ENCODE peak calls at places on chromosomes 7 and 10, in four cellular contexts. T is hepatocyte, U is neural progenitor cell, O is HCT116. Y is an unnamed sample. For H3K27me3, the result is how much of the 10 kb centered on the place peaks cover.

GRCh38 chr7:23696916-23697441 is 13.0 kb upstream of the STK31 start:
- DNase-seq in T (peak), O (peak), U (peak), Y (peak)

GRCh38 chr10:20041931-20042330 is 225.7 kb downstream of the PLXDC2 start:
- DNase-seq in O (no peak), T (no peak), U (no peak), Y (no peak)

GRCh38 chr10:114045738-114046458 is 2.2 kb downstream of the ADRB1 start:
- DNase-seq in U (peak), T (no peak), O (no peak), Y (no peak)

GRCh38 chr10:81920213-81920829 is 45.3 kb downstream of the NRG3 start:
- DNase-seq in O (no peak), T (peak), U (peak), Y (peak)

GRCh38 chr7:80134536-80135305 is at the start of gene GNAI1:
- DNase-seq in U (peak), O (peak), T (peak), Y (peak)

GRCh38 chr10:50360486-50360885 is 109.2 kb upstream of the ASAH2 start:
- DNase-seq in T (no peak), U (no peak), O (no peak), Y (no peak)

GRCh38 chr7:148264933-148265557 is 325.5 kb upstream of the C7orf33 start:
- DNase-seq in T (peak), U (peak), O (peak), Y (no peak)

GRCh38 chr7:112707655-112708054 is 82.5 kb downstream of the TMEM168 start:
- DNase-seq in U (no peak), O (no peak), T (no peak), Y (no peak)

GRCh38 chr7:24851791-24852190 is 94.5 kb upstream of the GSDME start:
- DNase-seq in O (no peak), T (no peak), U (no peak), Y (peak)

GRCh38 chr7:94698275-94698674 is 42.3 kb upstream of the SGCE start:
- DNase-seq in T (peak), O (peak), U (no peak), Y (peak)

GRCh38 chr10:72875250-72876055 is 18.1 kb upstream of the OIT3 start:
- DNase-seq in T (peak), U (peak), O (peak), Y (peak)

GRCh38 chr10:43253461-43254198 is 13.2 kb downstream of the RASGEF1A start:
- DNase-seq in T (no peak), O (no peak), U (no peak), Y (no peak)

GRCh38 chr7:80443336-80443735 is 68.5 kb downstream of the GNAT3 start:
- DNase-seq in U (no peak), T (no peak), O (no peak), Y (no peak)

GRCh38 chr10:18157909-18158308 is 17.7 kb downstream of the CACNB2 start:
- DNase-seq in T (no peak), U (no peak), O (no peak), Y (no peak)
- H3K4me3 ChIP-seq in T (no peak), U (no peak), O (no peak), Y (no peak)

GRCh38 chr10:1608408-1609037 is 128.8 kb downstream of the ADARB2 start:
- DNase-seq in U (peak), O (no peak), T (no peak), Y (no peak)
- H3K27me3 ChIP-seq in U (under half), O (under half), T (under half), Y (under half)

GRCh38 chr10:71314694-71315225 is 4.3 kb upstream of the SLC29A3 start:
- DNase-seq in U (no peak), O (no peak), T (no peak), Y (no peak)
- TF ChIP-seq EZH2 in U (no peak), O (no peak), T (no peak), Y (no peak)

GRCh38 chr10:80158126-80158525 is 25.6 kb downstream of the PLAC9 start:
- DNase-seq in U (no peak), O (no peak), T (no peak), Y (no peak)
- H3K4me3 ChIP-seq in U (no peak), O (no peak), T (no peak), Y (no peak)

DNA sequence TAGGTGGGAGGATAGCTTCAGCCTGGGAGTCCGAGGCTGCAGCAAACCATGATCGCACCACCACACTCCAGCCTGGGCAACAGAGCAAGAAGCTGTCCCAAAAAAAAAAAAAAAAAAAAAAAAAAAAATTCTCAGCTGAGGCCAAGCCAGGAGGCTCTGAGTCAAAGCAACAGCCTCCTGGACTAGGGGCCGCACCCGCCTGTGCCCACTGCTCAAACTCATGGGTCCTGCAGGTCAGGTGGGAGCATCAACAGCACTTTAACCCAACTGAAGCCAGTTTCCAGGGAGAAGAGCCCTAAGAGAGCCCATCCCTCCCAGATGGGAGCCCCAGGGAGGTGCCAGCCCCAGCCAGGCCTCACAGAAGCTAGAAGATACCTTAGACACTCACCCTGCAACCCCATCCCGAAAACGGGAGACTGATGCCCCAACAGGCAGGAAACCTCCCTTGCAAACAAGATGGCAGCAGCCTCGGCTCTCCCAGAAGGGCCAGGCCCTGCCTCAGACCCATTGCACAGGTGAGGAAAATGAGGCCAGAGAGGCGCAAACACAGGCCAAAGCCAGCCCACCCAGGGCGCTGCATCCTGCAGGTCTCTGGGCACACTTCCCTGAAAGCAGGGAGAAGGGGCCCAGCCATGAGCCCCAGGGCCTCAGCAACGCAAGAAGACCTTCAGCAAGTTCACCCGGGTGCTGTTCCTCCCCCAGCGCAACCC is 11.0 kb downstream of the PDGFA start:
- DNase-seq in U (no peak), O (no peak), T (no peak), Y (no peak)
- H3K27me3 ChIP-seq in U (under half), O (under half), T (under half), Y (under half)

DNA sequence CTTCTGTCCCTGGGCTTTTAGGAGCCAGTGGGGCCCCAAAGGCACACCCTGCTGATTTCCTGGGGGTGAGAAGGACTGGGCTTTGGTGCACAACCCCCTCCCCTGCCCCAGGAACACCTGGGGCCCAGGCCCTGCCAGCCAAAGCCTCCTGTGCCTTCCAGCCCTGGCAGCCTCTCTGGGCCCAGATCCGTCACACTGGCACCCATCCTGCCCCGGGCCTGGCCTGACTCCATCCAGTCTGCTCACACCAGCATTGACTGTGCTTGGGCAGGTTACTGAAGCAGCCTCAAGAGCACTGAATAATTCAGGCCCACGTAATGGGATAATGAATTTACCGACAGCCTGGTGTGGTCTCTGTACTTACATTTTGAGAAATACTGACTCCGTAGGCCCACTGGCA is 12.0 kb upstream of the COMTD1 start:
- DNase-seq in O (no peak), T (no peak), U (no peak), Y (no peak)
- TF ChIP-seq EZH2 in O (no peak), T (no peak), U (no peak), Y (no peak)

GRCh38 chr10:122706947-122707346 is 7.3 kb upstream of the C10orf120 start:
- DNase-seq in O (no peak), U (no peak), T (no peak), Y (no peak)
- H3K4me3 ChIP-seq in O (no peak), U (no peak), T (no peak), Y (no peak)

GRCh38 chr7:150507947-150508602 is 6.6 kb upstream of the GIMAP7 start:
- DNase-seq in O (no peak), U (no peak), T (no peak), Y (no peak)
- H3K27me3 ChIP-seq in O (under half), U (under half), T (under half), Y (under half)

DNA sequence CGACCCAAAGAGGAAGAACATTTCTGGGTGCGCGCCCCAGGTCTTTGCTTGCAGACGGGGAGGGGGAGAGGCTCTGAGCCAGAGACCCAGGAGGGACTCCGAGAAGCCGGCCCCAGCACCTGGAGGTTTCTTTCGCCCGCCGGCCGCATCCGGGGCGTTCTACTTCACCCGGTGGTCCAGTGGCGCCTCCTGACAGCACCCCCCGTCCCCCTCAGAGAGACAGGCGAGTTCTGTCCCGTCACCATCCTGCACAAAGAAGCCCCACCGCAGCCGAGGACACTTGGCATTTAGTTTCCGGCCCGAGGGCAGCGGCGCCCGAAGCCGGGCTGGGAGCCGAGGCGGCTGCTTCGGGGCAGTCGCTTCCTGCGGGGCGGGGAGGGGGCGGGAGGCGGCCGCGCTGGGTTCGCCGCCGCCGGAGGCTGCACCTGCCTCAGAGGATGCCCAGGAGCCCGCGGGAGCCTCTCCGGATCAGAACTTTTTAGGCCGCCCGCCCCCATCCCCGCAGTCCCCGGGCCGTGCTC is at the start of gene TMEM178B:
- DNase-seq in T (peak), U (peak), O (no peak), Y (no peak)
- TF ChIP-seq EZH2 in T (no peak), U (no peak), O (no peak), Y (peak)

Y was measured in endothelial cell of umbilical vein.